ENCODE peak calls at places on chromosomes 13 and 19, in ten cellular contexts. P is NCI-H2029; H is nephron progenitor cell; L is BJ; Y is left ventricle myocardium superior; A is substantia nigra; R is DMS79 treated with DMSO at 0.1 percent for 48 hours; F is ELR; W is MG63; M is effector memory CD8-positive, alpha-beta T cell. J is an unnamed sample.

GRCh38 chr19:11203194-11204075 is 6.1 kb upstream of the KANK2 start:
- DNase-seq in P (no peak), H (peak), L (peak), Y (peak), A (peak), R (no peak), F (peak), W (peak), M (no peak), J (peak)

GRCh38 chr13:31699650-31700049 is 39.7 kb upstream of the RXFP2 start:
- DNase-seq in P (no peak), H (no peak), L (no peak), Y (no peak), A (no peak), R (no peak), F (peak), W (no peak), M (no peak), J (no peak)

GRCh38 chr19:18100710-18101109 is 3.1 kb downstream of the MAST3 start:
- DNase-seq in P (no peak), H (peak), L (no peak), Y (no peak), A (peak), R (no peak), F (no peak), W (no peak), M (no peak), J (no peak)

GRCh38 chr19:57241181-57241580 is 749 bp downstream of the ZNF805 start:
- DNase-seq in P (no peak), H (no peak), L (no peak), Y (no peak), A (no peak), R (no peak), F (peak), W (no peak), M (no peak), J (peak)

GRCh38 chr19:17610384-17610783 is 54.9 kb downstream of the COLGALT1 start:
- DNase-seq in P (no peak), H (no peak), L (no peak), Y (no peak), A (no peak), R (no peak), F (peak), W (no peak), M (no peak), J (no peak)

GRCh38 chr19:42303101-42303464 is 659 bp upstream of the PAFAH1B3 start:
- DNase-seq in P (peak), H (no peak), L (no peak), Y (no peak), A (no peak), R (peak), F (no peak), W (no peak), M (no peak), J (no peak)

GRCh38 chr13:100898431-100898830 is 223.8 kb upstream of the TMTC4 start:
- DNase-seq in P (no peak), H (no peak), L (no peak), Y (no peak), A (no peak), R (no peak), F (no peak), W (no peak), M (no peak), J (no peak)

GRCh38 chr13:98327326-98328314 is 150.6 kb upstream of the RNF113B start:
- DNase-seq in P (no peak), H (peak), L (no peak), Y (no peak), A (no peak), R (no peak), F (no peak), W (no peak), M (no peak), J (peak)

GRCh38 chr19:16904599-16904998 is 15.8 kb downstream of the F2RL3 start:
- DNase-seq in P (no peak), H (no peak), L (no peak), Y (no peak), A (no peak), R (no peak), F (no peak), W (no peak), M (no peak), J (no peak)

GRCh38 chr13:59459972-59460371 is 703.8 kb downstream of the DIAPH3 start:
- DNase-seq in P (no peak), H (no peak), L (no peak), Y (no peak), A (no peak), R (no peak), F (no peak), W (no peak), M (no peak), J (peak)

GRCh38 chr13:113938716-113939115 is 35.2 kb downstream of the C13orf46 start:
- DNase-seq in P (no peak), H (no peak), L (no peak), Y (no peak), A (no peak), R (peak), F (no peak), W (no peak), M (no peak), J (no peak)

GRCh38 chr19:50327461-50328256 is 1.5 kb downstream of the KCNC3 start:
- DNase-seq in P (no peak), H (no peak), L (no peak), Y (no peak), A (no peak), R (no peak), F (no peak), W (no peak), M (no peak), J (no peak)

GRCh38 chr19:48629599-48630288 is 7.4 kb downstream of the DBP start:
- DNase-seq in P (no peak), H (peak), L (no peak), Y (peak), A (no peak), R (no peak), F (no peak), W (no peak), M (no peak), J (no peak)

GRCh38 chr13:25847635-25848616 is 203.9 kb downstream of the SHISA2 start:
- DNase-seq in P (no peak), H (no peak), L (no peak), Y (no peak), A (no peak), R (no peak), F (no peak), W (no peak), M (no peak), J (no peak)

GRCh38 chr19:13902993-13903555 is 2.8 kb downstream of the BRME1 start:
- DNase-seq in P (no peak), H (no peak), L (no peak), Y (no peak), A (no peak), R (no peak), F (peak), W (no peak), M (no peak), J (no peak)

J was measured in kidney tubule cell.